ENCODE peak calls at places on chromosomes 3 and 15, in seven cellular contexts. One of them, this sample, is unnamed.

GRCh38 chr3:58628823-58629562 is 37.6 kb downstream of the FAM3D start:
- DNase-seq in HFFc6: peak; percentile 94
- DNase-seq in stimulated activated CD4-positive, alpha-beta T cell treated with anti-CD3 and anti-CD28 coated beads, Interleukin-2, amount 100 ng/mL, for 48 hours: no peak
- DNase-seq in fibroblast of the aortic adventitia: peak; percentile 99
- DNase-seq in HT1080: peak; percentile 64
- DNase-seq in NCI-H1417: no peak
- DNase-seq in cardiac fibroblast: peak; percentile 97
- DNase-seq in this sample: peak; percentile 87

GRCh38 chr3:38005076-38006020 is 14.8 kb downstream of the VILL start:
- DNase-seq in HFFc6: no peak
- DNase-seq in stimulated activated CD4-positive, alpha-beta T cell treated with anti-CD3 and anti-CD28 coated beads, Interleukin-2, amount 100 ng/mL, for 48 hours: no peak
- DNase-seq in fibroblast of the aortic adventitia: no peak
- DNase-seq in HT1080: peak; percentile 40
- DNase-seq in NCI-H1417: no peak
- DNase-seq in cardiac fibroblast: peak; percentile 59
- DNase-seq in this sample: no peak

GRCh38 chr15:100338971-100339444 is 2.8 kb downstream of the ADAMTS17 start:
- DNase-seq in HFFc6: no peak
- DNase-seq in stimulated activated CD4-positive, alpha-beta T cell treated with anti-CD3 and anti-CD28 coated beads, Interleukin-2, amount 100 ng/mL, for 48 hours: peak; percentile 51
- DNase-seq in fibroblast of the aortic adventitia: peak; percentile 59
- DNase-seq in HT1080: peak; percentile 34
- DNase-seq in NCI-H1417: no peak
- DNase-seq in cardiac fibroblast: peak; percentile 88
- DNase-seq in this sample: peak; percentile 77

GRCh38 chr15:95365615-95366107 is 964.8 kb upstream of the NR2F2 start:
- DNase-seq in HFFc6: no peak
- DNase-seq in stimulated activated CD4-positive, alpha-beta T cell treated with anti-CD3 and anti-CD28 coated beads, Interleukin-2, amount 100 ng/mL, for 48 hours: no peak
- DNase-seq in fibroblast of the aortic adventitia: peak; percentile 22
- DNase-seq in HT1080: no peak
- DNase-seq in NCI-H1417: no peak
- DNase-seq in cardiac fibroblast: peak; percentile 88
- DNase-seq in this sample: peak; percentile 85

GRCh38 chr3:61808526-61808925 is 247.2 kb downstream of the PTPRG start:
- DNase-seq in HFFc6: no peak
- DNase-seq in stimulated activated CD4-positive, alpha-beta T cell treated with anti-CD3 and anti-CD28 coated beads, Interleukin-2, amount 100 ng/mL, for 48 hours: no peak
- DNase-seq in fibroblast of the aortic adventitia: peak; percentile 89
- DNase-seq in HT1080: no peak
- DNase-seq in NCI-H1417: no peak
- DNase-seq in cardiac fibroblast: peak; percentile 93
- DNase-seq in this sample: no peak

GRCh38 chr3:72368331-72368975 is 479.8 kb downstream of the SHQ1 start:
- DNase-seq in HFFc6: no peak
- DNase-seq in stimulated activated CD4-positive, alpha-beta T cell treated with anti-CD3 and anti-CD28 coated beads, Interleukin-2, amount 100 ng/mL, for 48 hours: no peak
- DNase-seq in fibroblast of the aortic adventitia: no peak
- DNase-seq in HT1080: peak; percentile 55
- DNase-seq in NCI-H1417: peak; percentile 32
- DNase-seq in cardiac fibroblast: peak; percentile 21
- DNase-seq in this sample: no peak

GRCh38 chr3:157248590-157249425 is 88.9 kb upstream of the CCNL1 start:
- DNase-seq in HFFc6: peak; percentile 88
- DNase-seq in stimulated activated CD4-positive, alpha-beta T cell treated with anti-CD3 and anti-CD28 coated beads, Interleukin-2, amount 100 ng/mL, for 48 hours: no peak
- DNase-seq in fibroblast of the aortic adventitia: peak; percentile 94
- DNase-seq in HT1080: peak; percentile 97
- DNase-seq in NCI-H1417: peak; percentile 12
- DNase-seq in cardiac fibroblast: peak; percentile 92
- DNase-seq in this sample: peak; percentile 95

GRCh38 chr3:131762981-131763380 is 260.2 kb upstream of the MRPL3 start:
- DNase-seq in HFFc6: no peak
- DNase-seq in stimulated activated CD4-positive, alpha-beta T cell treated with anti-CD3 and anti-CD28 coated beads, Interleukin-2, amount 100 ng/mL, for 48 hours: no peak
- DNase-seq in fibroblast of the aortic adventitia: peak; percentile 5
- DNase-seq in HT1080: no peak
- DNase-seq in NCI-H1417: no peak
- DNase-seq in cardiac fibroblast: no peak
- DNase-seq in this sample: no peak

GRCh38 chr3:52773361-52774065 is 2.8 kb upstream of the NEK4 start:
- DNase-seq in HFFc6: no peak
- DNase-seq in stimulated activated CD4-positive, alpha-beta T cell treated with anti-CD3 and anti-CD28 coated beads, Interleukin-2, amount 100 ng/mL, for 48 hours: no peak
- DNase-seq in fibroblast of the aortic adventitia: no peak
- DNase-seq in HT1080: no peak
- DNase-seq in NCI-H1417: no peak
- DNase-seq in cardiac fibroblast: no peak
- DNase-seq in this sample: no peak

GRCh38 chr3:141828487-141829284 is 47.8 kb upstream of the ATP1B3 start:
- DNase-seq in HFFc6: no peak
- DNase-seq in stimulated activated CD4-positive, alpha-beta T cell treated with anti-CD3 and anti-CD28 coated beads, Interleukin-2, amount 100 ng/mL, for 48 hours: no peak
- DNase-seq in fibroblast of the aortic adventitia: peak; percentile 64
- DNase-seq in HT1080: no peak
- DNase-seq in NCI-H1417: peak; percentile 49
- DNase-seq in cardiac fibroblast: peak; percentile 67
- DNase-seq in this sample: peak; percentile 11

GRCh38 chr15:72161351-72162132 is 36.0 kb downstream of the GRAMD2A start:
- DNase-seq in HFFc6: no peak
- DNase-seq in stimulated activated CD4-positive, alpha-beta T cell treated with anti-CD3 and anti-CD28 coated beads, Interleukin-2, amount 100 ng/mL, for 48 hours: no peak
- DNase-seq in fibroblast of the aortic adventitia: no peak
- DNase-seq in HT1080: no peak
- DNase-seq in NCI-H1417: no peak
- DNase-seq in cardiac fibroblast: no peak
- DNase-seq in this sample: no peak

GRCh38 chr15:44308415-44308814 is 19.9 kb downstream of the GOLM2 start:
- DNase-seq in HFFc6: no peak
- DNase-seq in stimulated activated CD4-positive, alpha-beta T cell treated with anti-CD3 and anti-CD28 coated beads, Interleukin-2, amount 100 ng/mL, for 48 hours: peak; percentile 22
- DNase-seq in fibroblast of the aortic adventitia: no peak
- DNase-seq in HT1080: no peak
- DNase-seq in NCI-H1417: no peak
- DNase-seq in cardiac fibroblast: no peak
- DNase-seq in this sample: no peak

GRCh38 chr3:105715372-105715771 is 153.4 kb downstream of the CBLB start:
- DNase-seq in HFFc6: peak; percentile 79
- DNase-seq in stimulated activated CD4-positive, alpha-beta T cell treated with anti-CD3 and anti-CD28 coated beads, Interleukin-2, amount 100 ng/mL, for 48 hours: no peak
- DNase-seq in fibroblast of the aortic adventitia: peak; percentile 81
- DNase-seq in HT1080: peak; percentile 90
- DNase-seq in NCI-H1417: no peak
- DNase-seq in cardiac fibroblast: peak; percentile 87
- DNase-seq in this sample: peak; percentile 94

GRCh38 chr15:62770752-62771151 is 271.8 kb upstream of the TPM1 start:
- DNase-seq in HFFc6: peak; percentile 94
- DNase-seq in stimulated activated CD4-positive, alpha-beta T cell treated with anti-CD3 and anti-CD28 coated beads, Interleukin-2, amount 100 ng/mL, for 48 hours: no peak
- DNase-seq in fibroblast of the aortic adventitia: peak; percentile 76
- DNase-seq in HT1080: peak; percentile 99
- DNase-seq in NCI-H1417: no peak
- DNase-seq in cardiac fibroblast: peak; percentile 48
- DNase-seq in this sample: peak; percentile 78

GRCh38 chr3:192879346-192880031 is 38.2 kb downstream of the MB21D2 start:
- DNase-seq in HFFc6: peak; percentile 99
- DNase-seq in stimulated activated CD4-positive, alpha-beta T cell treated with anti-CD3 and anti-CD28 coated beads, Interleukin-2, amount 100 ng/mL, for 48 hours: no peak
- DNase-seq in fibroblast of the aortic adventitia: peak; percentile 95
- DNase-seq in HT1080: peak; percentile 98
- DNase-seq in NCI-H1417: no peak
- DNase-seq in cardiac fibroblast: peak; percentile 91
- DNase-seq in this sample: peak; percentile 97

GRCh38 chr3:18499256-18499655 is 74.1 kb upstream of the SATB1 start:
- DNase-seq in HFFc6: no peak
- DNase-seq in stimulated activated CD4-positive, alpha-beta T cell treated with anti-CD3 and anti-CD28 coated beads, Interleukin-2, amount 100 ng/mL, for 48 hours: no peak
- DNase-seq in fibroblast of the aortic adventitia: no peak
- DNase-seq in HT1080: no peak
- DNase-seq in NCI-H1417: no peak
- DNase-seq in cardiac fibroblast: no peak
- DNase-seq in this sample: no peak

GRCh38 chr15:99057697-99058420 is 47.0 kb upstream of the SYNM start:
- DNase-seq in HFFc6: no peak
- DNase-seq in stimulated activated CD4-positive, alpha-beta T cell treated with anti-CD3 and anti-CD28 coated beads, Interleukin-2, amount 100 ng/mL, for 48 hours: no peak
- DNase-seq in fibroblast of the aortic adventitia: no peak
- DNase-seq in HT1080: no peak
- DNase-seq in NCI-H1417: no peak
- DNase-seq in cardiac fibroblast: no peak
- DNase-seq in this sample: no peak

GRCh38 chr3:18716101-18716500 is 291.0 kb upstream of the SATB1 start:
- DNase-seq in HFFc6: no peak
- DNase-seq in stimulated activated CD4-positive, alpha-beta T cell treated with anti-CD3 and anti-CD28 coated beads, Interleukin-2, amount 100 ng/mL, for 48 hours: no peak
- DNase-seq in fibroblast of the aortic adventitia: no peak
- DNase-seq in HT1080: no peak
- DNase-seq in NCI-H1417: no peak
- DNase-seq in cardiac fibroblast: no peak
- DNase-seq in this sample: no peak

GRCh38 chr3:28856796-28857195 is 424.1 kb upstream of the RBMS3 start:
- DNase-seq in HFFc6: no peak
- DNase-seq in stimulated activated CD4-positive, alpha-beta T cell treated with anti-CD3 and anti-CD28 coated beads, Interleukin-2, amount 100 ng/mL, for 48 hours: no peak
- DNase-seq in fibroblast of the aortic adventitia: no peak
- DNase-seq in HT1080: no peak
- DNase-seq in NCI-H1417: no peak
- DNase-seq in cardiac fibroblast: no peak
- DNase-seq in this sample: no peak

GRCh38 chr15:81106560-81106959 is 27.5 kb upstream of the CFAP161 start:
- DNase-seq in HFFc6: peak; percentile 87
- DNase-seq in stimulated activated CD4-positive, alpha-beta T cell treated with anti-CD3 and anti-CD28 coated beads, Interleukin-2, amount 100 ng/mL, for 48 hours: peak; percentile 41
- DNase-seq in fibroblast of the aortic adventitia: peak; percentile 85
- DNase-seq in HT1080: peak; percentile 72
- DNase-seq in NCI-H1417: peak; percentile 48
- DNase-seq in cardiac fibroblast: peak; percentile 83
- DNase-seq in this sample: peak; percentile 89